ENCODE peak calls at places on chromosomes 7 and 10, in six cellular contexts. One of them, this sample, is unnamed.

GRCh38 chr10:87054373-87055295 is 34.5 kb downstream of the FAM25A start:
- DNase-seq in NT2/D1: no peak
- DNase-seq in HCT116: no peak
- DNase-seq in GM12878: no peak
- DNase-seq in H1: no peak
- DNase-seq in HepG2: no peak
- DNase-seq in this sample: no peak

GRCh38 chr10:94314913-94315545 is 47.7 kb downstream of the NOC3L start:
- DNase-seq in NT2/D1: no peak
- DNase-seq in HCT116: no peak
- DNase-seq in GM12878: no peak
- DNase-seq in H1: no peak
- DNase-seq in HepG2: peak
- DNase-seq in this sample: no peak

GRCh38 chr7:18177129-18177814 is 149.6 kb upstream of the PRPS1L1 start:
- DNase-seq in NT2/D1: no peak
- DNase-seq in HCT116: no peak
- DNase-seq in GM12878: no peak
- DNase-seq in H1: no peak
- DNase-seq in HepG2: no peak
- DNase-seq in this sample: peak

GRCh38 chr7:28572321-28573058 is 160.2 kb downstream of the CREB5 start:
- DNase-seq in NT2/D1: no peak
- DNase-seq in HCT116: no peak
- DNase-seq in GM12878: no peak
- DNase-seq in H1: no peak
- DNase-seq in HepG2: no peak
- DNase-seq in this sample: no peak

GRCh38 chr10:28984431-28984830 is 304.4 kb upstream of the LYZL1 start:
- DNase-seq in NT2/D1: no peak
- DNase-seq in HCT116: no peak
- DNase-seq in GM12878: no peak
- DNase-seq in H1: no peak
- DNase-seq in HepG2: peak
- DNase-seq in this sample: peak

GRCh38 chr7:100584677-100585510 is 1.0 kb downstream of the LRCH4 start:
- DNase-seq in NT2/D1: no peak
- DNase-seq in HCT116: no peak
- DNase-seq in GM12878: no peak
- DNase-seq in H1: no peak
- DNase-seq in HepG2: peak
- DNase-seq in this sample: peak

GRCh38 chr10:516766-517165 is 172.7 kb downstream of the DIP2C start:
- DNase-seq in NT2/D1: no peak
- DNase-seq in HCT116: no peak
- DNase-seq in GM12878: no peak
- DNase-seq in H1: no peak
- DNase-seq in HepG2: no peak
- DNase-seq in this sample: no peak

GRCh38 chr10:99234739-99235468 is 748 bp downstream of the HPSE2 start:
- DNase-seq in NT2/D1: no peak
- DNase-seq in HCT116: no peak
- DNase-seq in GM12878: no peak
- DNase-seq in H1: no peak
- DNase-seq in HepG2: no peak
- DNase-seq in this sample: no peak

GRCh38 chr7:4006687-4007086 is 675.4 kb upstream of the FOXK1 start:
- DNase-seq in NT2/D1: no peak
- DNase-seq in HCT116: no peak
- DNase-seq in GM12878: no peak
- DNase-seq in H1: no peak
- DNase-seq in HepG2: peak
- DNase-seq in this sample: no peak

GRCh38 chr10:22599048-22599561 is 115.3 kb downstream of the PIP4K2A start:
- DNase-seq in NT2/D1: no peak
- DNase-seq in HCT116: no peak
- DNase-seq in GM12878: peak
- DNase-seq in H1: no peak
- DNase-seq in HepG2: no peak
- DNase-seq in this sample: no peak

GRCh38 chr7:3404490-3404889 is 103.4 kb downstream of the SDK1 start:
- DNase-seq in NT2/D1: no peak
- DNase-seq in HCT116: no peak
- DNase-seq in GM12878: no peak
- DNase-seq in H1: no peak
- DNase-seq in HepG2: no peak
- DNase-seq in this sample: no peak

GRCh38 chr7:102321351-102322201 is 34.7 kb downstream of the SPDYE6 start:
- DNase-seq in NT2/D1: no peak
- DNase-seq in HCT116: no peak
- DNase-seq in GM12878: no peak
- DNase-seq in H1: peak
- DNase-seq in HepG2: no peak
- DNase-seq in this sample: peak

GRCh38 chr7:44764665-44765578 is 16.3 kb downstream of the ZMIZ2 start:
- DNase-seq in NT2/D1: no peak
- DNase-seq in HCT116: no peak
- DNase-seq in GM12878: no peak
- DNase-seq in H1: no peak
- DNase-seq in HepG2: no peak
- DNase-seq in this sample: no peak
- TF ChIP-seq ZNF274 in NT2/D1: no peak
- TF ChIP-seq ZNF274 in HCT116: no peak
- TF ChIP-seq ZNF274 in GM12878: no peak
- TF ChIP-seq ZNF274 in H1: no peak
- TF ChIP-seq ZNF274 in HepG2: no peak
- TF ChIP-seq ZNF274 in this sample: no peak

GRCh38 chr7:19455508-19456132 is 253.2 kb downstream of the POLR1F start:
- DNase-seq in NT2/D1: peak
- DNase-seq in HCT116: no peak
- DNase-seq in GM12878: no peak
- DNase-seq in H1: no peak
- DNase-seq in HepG2: no peak
- DNase-seq in this sample: no peak
- TF ChIP-seq ZNF274 in NT2/D1: no peak
- TF ChIP-seq ZNF274 in HCT116: no peak
- TF ChIP-seq ZNF274 in GM12878: no peak
- TF ChIP-seq ZNF274 in H1: no peak
- TF ChIP-seq ZNF274 in HepG2: no peak
- TF ChIP-seq ZNF274 in this sample: no peak

GRCh38 chr10:113004219-113004618 is 54.2 kb downstream of the TCF7L2 start:
- DNase-seq in NT2/D1: no peak
- DNase-seq in HCT116: no peak
- DNase-seq in GM12878: no peak
- DNase-seq in H1: no peak
- DNase-seq in HepG2: no peak
- DNase-seq in this sample: no peak

GRCh38 chr10:113007343-113007771 is 57.3 kb downstream of the TCF7L2 start:
- DNase-seq in NT2/D1: no peak
- DNase-seq in HCT116: no peak
- DNase-seq in GM12878: no peak
- DNase-seq in H1: no peak
- DNase-seq in HepG2: peak
- DNase-seq in this sample: no peak

GRCh38 chr10:113006656-113007342 is 56.8 kb downstream of the TCF7L2 start:
- DNase-seq in NT2/D1: no peak
- DNase-seq in HCT116: no peak
- DNase-seq in GM12878: no peak
- DNase-seq in H1: no peak
- DNase-seq in HepG2: no peak
- DNase-seq in this sample: no peak

GRCh38 chr10:113003032-113003431 is 53.0 kb downstream of the TCF7L2 start:
- DNase-seq in NT2/D1: no peak
- DNase-seq in HCT116: no peak
- DNase-seq in GM12878: no peak
- DNase-seq in H1: no peak
- DNase-seq in HepG2: peak
- DNase-seq in this sample: no peak

GRCh38 chr10:113005380-113005779 is 55.3 kb downstream of the TCF7L2 start:
- DNase-seq in NT2/D1: no peak
- DNase-seq in HCT116: no peak
- DNase-seq in GM12878: no peak
- DNase-seq in H1: no peak
- DNase-seq in HepG2: no peak
- DNase-seq in this sample: no peak
- TF ChIP-seq ZNF274 in NT2/D1: no peak
- TF ChIP-seq ZNF274 in HCT116: no peak
- TF ChIP-seq ZNF274 in GM12878: no peak
- TF ChIP-seq ZNF274 in H1: no peak
- TF ChIP-seq ZNF274 in HepG2: no peak
- TF ChIP-seq ZNF274 in this sample: no peak

GRCh38 chr10:121828045-121828444 is 99.8 kb downstream of the ATE1 start:
- DNase-seq in NT2/D1: no peak
- DNase-seq in HCT116: no peak
- DNase-seq in GM12878: no peak
- DNase-seq in H1: no peak
- DNase-seq in HepG2: no peak
- DNase-seq in this sample: no peak

GRCh38 chr10:121822180-121822579 is 105.7 kb downstream of the ATE1 start:
- DNase-seq in NT2/D1: no peak
- DNase-seq in HCT116: no peak
- DNase-seq in GM12878: no peak
- DNase-seq in H1: no peak
- DNase-seq in HepG2: no peak
- DNase-seq in this sample: no peak

GRCh38 chr10:121822724-121823123 is 105.1 kb downstream of the ATE1 start:
- DNase-seq in NT2/D1: no peak
- DNase-seq in HCT116: no peak
- DNase-seq in GM12878: no peak
- DNase-seq in H1: no peak
- DNase-seq in HepG2: no peak
- DNase-seq in this sample: no peak

GRCh38 chr10:121819049-121819448 is 108.8 kb downstream of the ATE1 start:
- DNase-seq in NT2/D1: no peak
- DNase-seq in HCT116: no peak
- DNase-seq in GM12878: no peak
- DNase-seq in H1: no peak
- DNase-seq in HepG2: no peak
- DNase-seq in this sample: no peak

GRCh38 chr10:121823993-121824463 is 103.8 kb downstream of the ATE1 start:
- DNase-seq in NT2/D1: peak
- DNase-seq in HCT116: peak
- DNase-seq in GM12878: no peak
- DNase-seq in H1: no peak
- DNase-seq in HepG2: peak
- DNase-seq in this sample: peak
- TF ChIP-seq ZNF274 in NT2/D1: no peak
- TF ChIP-seq ZNF274 in HCT116: no peak
- TF ChIP-seq ZNF274 in GM12878: no peak
- TF ChIP-seq ZNF274 in H1: no peak
- TF ChIP-seq ZNF274 in HepG2: no peak
- TF ChIP-seq ZNF274 in this sample: no peak

GRCh38 chr7:157498690-157499089 is 161.9 kb downstream of the DNAJB6 start:
- DNase-seq in NT2/D1: no peak
- DNase-seq in HCT116: no peak
- DNase-seq in GM12878: no peak
- DNase-seq in H1: peak
- DNase-seq in HepG2: no peak
- DNase-seq in this sample: no peak

GRCh38 chr7:157497744-157498541 is 161.1 kb downstream of the DNAJB6 start:
- DNase-seq in NT2/D1: no peak
- DNase-seq in HCT116: no peak
- DNase-seq in GM12878: no peak
- DNase-seq in H1: peak
- DNase-seq in HepG2: no peak
- DNase-seq in this sample: no peak

GRCh38 chr7:157500171-157500960 is 163.6 kb downstream of the DNAJB6 start:
- DNase-seq in NT2/D1: peak
- DNase-seq in HCT116: no peak
- DNase-seq in GM12878: no peak
- DNase-seq in H1: peak
- DNase-seq in HepG2: no peak
- DNase-seq in this sample: no peak

GRCh38 chr7:157499835-157500153 is 163.0 kb downstream of the DNAJB6 start:
- DNase-seq in NT2/D1: no peak
- DNase-seq in HCT116: no peak
- DNase-seq in GM12878: no peak
- DNase-seq in H1: peak
- DNase-seq in HepG2: no peak
- DNase-seq in this sample: no peak

DNA sequence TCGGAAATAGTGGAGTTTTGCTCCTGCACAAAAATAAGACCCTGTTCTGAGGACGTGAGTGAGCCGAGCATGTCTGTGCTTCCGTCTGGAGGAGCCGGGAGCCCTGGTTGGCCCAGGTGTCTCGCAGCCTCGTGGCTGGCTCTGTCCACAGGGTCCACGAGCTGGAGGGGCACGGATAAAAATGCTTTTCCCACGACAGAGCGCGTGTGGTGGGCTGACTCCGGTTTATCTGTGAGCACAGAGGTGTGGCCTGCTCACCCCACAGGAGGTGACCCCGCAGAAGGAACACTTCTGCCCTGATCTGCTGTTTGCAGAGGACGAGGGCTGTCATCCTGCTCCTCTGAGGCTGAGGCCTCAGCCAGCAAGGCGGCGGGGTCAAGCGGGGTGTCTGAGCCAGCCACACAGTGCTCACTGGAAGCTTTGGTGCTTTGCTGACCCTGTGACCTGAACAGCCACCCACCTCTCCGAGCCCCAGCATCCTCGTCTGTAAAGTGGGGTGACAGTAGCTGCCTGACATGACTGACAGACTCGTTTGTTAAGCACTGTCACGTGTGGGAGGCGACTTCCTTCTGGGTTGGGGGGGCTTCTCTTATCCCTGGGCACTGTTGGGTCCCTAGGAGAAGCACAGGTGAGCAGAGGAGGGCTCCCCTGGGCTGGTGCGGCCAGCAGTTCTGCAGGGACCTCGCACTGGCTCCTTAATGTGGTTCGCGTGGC is 162.5 kb downstream of the DNAJB6 start:
- DNase-seq in NT2/D1: no peak
- DNase-seq in HCT116: no peak
- DNase-seq in GM12878: no peak
- DNase-seq in H1: peak
- DNase-seq in HepG2: no peak
- DNase-seq in this sample: no peak
- TF ChIP-seq ZNF274 in NT2/D1: no peak
- TF ChIP-seq ZNF274 in HCT116: no peak
- TF ChIP-seq ZNF274 in GM12878: no peak
- TF ChIP-seq ZNF274 in H1: no peak
- TF ChIP-seq ZNF274 in HepG2: no peak
- TF ChIP-seq ZNF274 in this sample: no peak

GRCh38 chr7:32890010-32890552 is 1.5 kb downstream of the KBTBD2 start:
- DNase-seq in NT2/D1: no peak
- DNase-seq in HCT116: no peak
- DNase-seq in GM12878: no peak
- DNase-seq in H1: no peak
- DNase-seq in HepG2: peak
- DNase-seq in this sample: no peak
- TF ChIP-seq ZNF274 in NT2/D1: no peak
- TF ChIP-seq ZNF274 in HCT116: no peak
- TF ChIP-seq ZNF274 in GM12878: no peak
- TF ChIP-seq ZNF274 in H1: no peak
- TF ChIP-seq ZNF274 in HepG2: no peak
- TF ChIP-seq ZNF274 in this sample: no peak

This sample was measured in K562.